ENCODE peak calls at places on chromosomes 11 and 22, in ten cellular contexts. M is activated naive CD4-positive, alpha-beta T cell; D is nephron progenitor cell; H is Calu3; X is AG08395; R is PC-3; J is stimulated activated CD4-positive, alpha-beta T cell treated with anti-CD3 and anti-CD28 coated beads, TNF-alpha, amount 100 ng/mL, for 4 hours; F is neural crest cell; O is stimulated activated CD8-positive, alpha-beta memory T cell treated with anti-CD3 and anti-CD28 coated beads, Interleukin-7, amount 100 ng/mL, for 4 hours; Y is pons. P is an unnamed sample.

GRCh38 chr11:124583827-124584226 is 14.0 kb downstream of the OR8A1 start:
- DNase-seq in R (no peak), M (no peak), F (no peak), D (no peak), O (no peak), H (no peak), X (no peak), Y (no peak), J (no peak), P (no peak)

GRCh38 chr22:19648419-19648929 is 65.8 kb upstream of the SEPTIN5 start:
- DNase-seq in H (no peak), X (no peak), Y (no peak), D (no peak), O (no peak), F (no peak), J (no peak), R (no peak), M (no peak), P (no peak)

GRCh38 chr11:111291764-111292163 is 6.6 kb upstream of the POU2AF3 start:
- DNase-seq in Y (no peak), X (no peak), M (no peak), F (no peak), R (no peak), D (no peak), H (no peak), J (no peak), O (no peak), P (no peak)

GRCh38 chr11:66580803-66581202 is 12.1 kb downstream of the CCDC87 start:
- DNase-seq in O (no peak), H (no peak), X (no peak), M (no peak), Y (no peak), D (no peak), R (no peak), F (no peak), J (no peak), P (no peak)

GRCh38 chr11:62508336-62509058 is 38.1 kb downstream of the AHNAK start:
- DNase-seq in F (peak; percentile 46), Y (peak; percentile 92), M (no peak), R (peak; percentile 85), H (peak; percentile 74), X (peak; percentile 83), J (no peak), O (no peak), D (peak; percentile 58), P (peak; percentile 86)

GRCh38 chr11:14774738-14775137 is 117.3 kb downstream of the CYP2R1 start:
- DNase-seq in O (no peak), F (no peak), M (no peak), J (no peak), H (no peak), X (no peak), R (peak; percentile 57), Y (no peak), D (no peak), P (no peak)

GRCh38 chr11:118194835-118195627 is 18.6 kb upstream of the SCN2B start:
- DNase-seq in X (peak; percentile 92), Y (peak; percentile 92), D (no peak), F (no peak), R (peak; percentile 96), H (peak; percentile 81), J (no peak), O (no peak), M (no peak), P (no peak)

GRCh38 chr11:96704847-96705246 is 315.0 kb downstream of the JRKL start:
- DNase-seq in M (no peak), J (no peak), F (no peak), X (no peak), Y (no peak), R (peak; percentile 22), H (no peak), D (no peak), O (no peak), P (no peak)

GRCh38 chr11:66100272-66101037 is 30.4 kb downstream of the PACS1 start:
- DNase-seq in Y (peak; percentile 84), F (no peak), M (peak; percentile 46), J (peak; percentile 18), O (peak; percentile 35), R (no peak), D (no peak), X (no peak), H (no peak), P (peak; percentile 28)